ENCODE peak calls at places on chromosomes 2 and 18, in four cellular contexts. G, X, A and C are unnamed samples.

GRCh38 chr2:50951416-50951815 is 80.5 kb downstream of the NRXN1 start:
- DNase-seq in X (peak), A (no peak), G (no peak), C (peak)

GRCh38 chr18:3529597-3529996 is 79.6 kb downstream of the TGIF1 start:
- DNase-seq in X (peak), G (no peak), A (no peak), C (peak)

GRCh38 chr18:8332286-8332685 is 277.0 kb upstream of the RAB12 start:
- DNase-seq in A (no peak), X (peak), G (no peak), C (no peak)

GRCh38 chr18:44927127-44927849 is 246.6 kb downstream of the SETBP1 start:
- DNase-seq in A (no peak), X (no peak), G (no peak), C (no peak)

GRCh38 chr18:70172225-70172624 is 33.3 kb downstream of the RTTN start:
- DNase-seq in A (no peak), X (peak), G (no peak), C (peak)

GRCh38 chr2:224110811-224111210 is 71.7 kb upstream of the SERPINE2 start:
- DNase-seq in X (no peak), G (no peak), A (no peak), C (no peak)

GRCh38 chr18:69999671-70000070 is 52.0 kb upstream of the CD226 start:
- DNase-seq in G (no peak), A (no peak), X (peak), C (no peak)

GRCh38 chr2:237074211-237074993 is 11.3 kb upstream of the COPS8 start:
- DNase-seq in X (no peak), A (no peak), G (no peak), C (no peak)

GRCh38 chr18:75809392-75809791 is 381.9 kb upstream of the SMIM21 start:
- DNase-seq in A (no peak), G (no peak), X (no peak), C (no peak)

GRCh38 chr2:54613361-54613760 is 110.1 kb upstream of the EML6 start:
- DNase-seq in G (no peak), X (peak), A (no peak), C (no peak)

GRCh38 chr2:113699048-113699447 is 57.4 kb downstream of the SLC35F5 start:
- DNase-seq in X (no peak), G (no peak), A (no peak), C (no peak)

GRCh38 chr18:35605686-35606417 is 24.3 kb downstream of the GALNT1 start:
- DNase-seq in X (peak), A (no peak), G (no peak), C (peak)

GRCh38 chr2:62306751-62307468 is 111.0 kb downstream of the B3GNT2 start:
- DNase-seq in G (peak), X (peak), A (peak), C (peak)

GRCh38 chr18:9575558-9575957 is 38.8 kb downstream of the PPP4R1 start:
- DNase-seq in X (peak), G (no peak), A (peak), C (peak)

GRCh38 chr2:218266316-218266979 is 3.5 kb downstream of the AAMP start:
- DNase-seq in X (no peak), A (no peak), G (no peak), C (no peak)

GRCh38 chr2:200092235-200092634 is 136.9 kb downstream of the MAIP1 start:
- DNase-seq in X (no peak), A (no peak), G (no peak), C (no peak)

GRCh38 chr2:232438951-232439757 is 16.8 kb upstream of the ALPI start:
- DNase-seq in X (no peak), G (no peak), A (peak), C (peak)

GRCh38 chr2:218003265-218003950 is 613 bp upstream of the TNS1 start:
- DNase-seq in G (no peak), A (no peak), X (no peak), C (no peak)

GRCh38 chr2:237591379-237591881 is 896 bp upstream of the RAB17 start:
- DNase-seq in X (no peak), G (no peak), A (no peak), C (peak)

GRCh38 chr18:31830686-31831085 is 70.0 kb upstream of the SLC25A52 start:
- DNase-seq in G (no peak), X (no peak), A (no peak), C (no peak)

GRCh38 chr2:26840937-26841610 is 6.9 kb upstream of the DPYSL5 start:
- DNase-seq in A (no peak), G (no peak), X (peak), C (peak)

GRCh38 chr2:151138507-151138906 is 123.2 kb downstream of the RBM43 start:
- DNase-seq in X (peak), A (no peak), G (no peak), C (no peak)

GRCh38 chr2:203328735-203329549 is 748 bp downstream of the ABI2 start:
- DNase-seq in X (peak), A (no peak), G (no peak), C (peak)

GRCh38 chr18:3994061-3994687 is 460.9 kb downstream of the DLGAP1 start:
- DNase-seq in X (no peak), G (no peak), A (no peak), C (no peak)

GRCh38 chr2:95292623-95293260 is 4.4 kb upstream of the KCNIP3 start:
- DNase-seq in G (no peak), A (no peak), X (no peak), C (peak)

GRCh38 chr18:59488899-59489298 is 129.8 kb upstream of the LMAN1 start:
- DNase-seq in A (no peak), X (no peak), G (no peak), C (no peak)

GRCh38 chr2:120239488-120240287 is 13.0 kb upstream of the RALB start:
- DNase-seq in A (no peak), X (peak), G (no peak), C (peak)

GRCh38 chr18:42185486-42185885 is 230.5 kb downstream of the PIK3C3 start:
- DNase-seq in X (no peak), G (no peak), A (no peak), C (no peak)

GRCh38 chr2:180029575-180029974 is 22.5 kb upstream of the CWC22 start:
- DNase-seq in G (no peak), A (no peak), X (no peak), C (no peak)

GRCh38 chr2:127622561-127623387 is 23.2 kb upstream of the GPR17 start:
- DNase-seq in G (no peak), A (no peak), X (no peak), C (no peak)

GRCh38 chr2:68853035-68853434 is 18.2 kb downstream of the BMP10 start:
- DNase-seq in G (no peak), X (peak), A (no peak), C (no peak)

GRCh38 chr2:1407950-1408695 is 5.1 kb upstream of the TPO start:
- DNase-seq in G (no peak), X (no peak), A (no peak), C (no peak)

GRCh38 chr2:179592167-179592936 is 269.1 kb downstream of the ZNF385B start:
- DNase-seq in A (no peak), X (peak), G (no peak), C (no peak)

GRCh38 chr2:239361311-239361642 is 39.5 kb downstream of the HDAC4 start:
- DNase-seq in X (peak), A (no peak), G (no peak), C (no peak)

GRCh38 chr18:3577456-3577855 is 127.5 kb downstream of the TGIF1 start:
- DNase-seq in G (no peak), A (no peak), X (no peak), C (no peak)

GRCh38 chr2:188978291-188979081 is 4.3 kb downstream of the COL3A1 start:
- DNase-seq in G (no peak), A (no peak), X (peak), C (no peak)

GRCh38 chr2:48900321-48901014 is 144.9 kb upstream of the LHCGR start:
- DNase-seq in A (no peak), G (no peak), X (no peak), C (no peak)

GRCh38 chr2:33131108-33131507 is 184.4 kb downstream of the LTBP1 start:
- DNase-seq in A (no peak), X (no peak), G (no peak), C (no peak)

DNA sequence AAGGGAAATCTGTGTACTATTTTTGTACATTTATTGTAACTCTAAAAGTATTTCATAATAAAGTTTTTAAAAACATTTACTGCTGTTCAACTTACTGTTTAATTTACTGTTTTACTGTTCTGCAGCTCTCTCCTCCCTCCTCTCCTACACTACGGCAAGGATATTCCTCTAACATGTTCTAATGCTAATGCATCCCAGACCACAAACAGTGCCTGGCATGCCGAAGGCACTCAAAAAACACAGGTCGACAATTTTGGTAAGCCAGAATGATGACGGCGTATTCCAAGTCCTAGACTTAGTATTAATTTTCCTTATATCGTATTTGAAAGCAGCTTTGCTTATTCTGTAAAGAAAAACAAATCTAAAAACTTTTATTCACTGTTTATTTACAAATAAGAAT is 13.3 kb downstream of the MGAT4A start:
- DNase-seq in X (no peak), G (no peak), A (no peak), C (no peak)
- TF ChIP-seq CTCF in X (no peak), G (no peak), A (no peak), C (no peak)

GRCh38 chr2:184528119-184528518 is 70.2 kb upstream of the ZNF804A start:
- DNase-seq in A (no peak), G (no peak), X (no peak), C (no peak)

GRCh38 chr2:184530239-184530638 is 68.1 kb upstream of the ZNF804A start:
- DNase-seq in A (no peak), G (no peak), X (no peak), C (no peak)

GRCh38 chr2:184523732-184524131 is 74.6 kb upstream of the ZNF804A start:
- DNase-seq in G (no peak), X (no peak), A (no peak), C (no peak)

GRCh38 chr2:184524551-184525382 is 73.6 kb upstream of the ZNF804A start:
- DNase-seq in A (no peak), X (no peak), G (no peak), C (no peak)

DNA sequence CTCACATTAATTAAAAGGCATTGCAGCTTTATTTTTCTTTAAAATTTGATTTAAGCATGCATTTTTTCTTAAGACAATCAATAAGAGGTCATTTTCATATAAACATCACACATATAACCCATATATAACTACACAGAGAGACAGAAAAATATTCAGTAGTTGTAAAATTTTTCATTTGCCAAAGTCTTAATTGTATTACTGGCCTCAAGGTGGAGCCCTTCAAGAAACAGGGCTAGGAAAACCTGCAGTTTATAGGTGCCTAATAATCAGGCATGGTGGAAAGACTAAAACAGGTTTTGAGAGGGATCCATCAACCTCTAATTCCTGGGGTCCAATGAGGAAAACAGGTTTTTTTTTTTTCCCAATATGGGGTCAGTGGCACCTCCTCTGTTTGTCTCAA is 71.3 kb upstream of the ZNF804A start:
- DNase-seq in A (no peak), X (no peak), G (no peak), C (no peak)
- TF ChIP-seq CTCF in A (no peak), X (peak), G (no peak), C (no peak)

GRCh38 chr2:70960833-70961647 is 17.4 kb upstream of the ANKRD53 start:
- DNase-seq in A (peak), G (no peak), X (no peak), C (no peak)
- TF ChIP-seq CTCF in A (no peak), G (no peak), X (peak), C (no peak)

GRCh38 chr2:61176755-61177726 is 15.1 kb downstream of the C2orf74 start:
- DNase-seq in A (peak), G (peak), X (peak), C (peak)
- TF ChIP-seq CTCF in A (no peak), G (no peak), X (no peak), C (no peak)

GRCh38 chr18:12686100-12686499 is 16.4 kb downstream of the CEP76 start:
- DNase-seq in X (peak), A (no peak), G (no peak), C (peak)
- TF ChIP-seq CTCF in X (peak), A (no peak), G (no peak), C (peak)